ENCODE peak calls at places on chromosomes 7 and 10, in four cellular contexts. L is stimulated activated CD4-positive, alpha-beta T cell treated with anti-CD3 and anti-CD28 coated beads, Interleukin-1b, Interleukin-23, amount 100 ng/mL, for 24 hours; J is pons; V is EH. X is an unnamed sample.

GRCh38 chr10:88082806-88083596 is 219.6 kb downstream of the PTEN start:
- DNase-seq in L (no peak), J (no peak), V (peak), X (no peak)

GRCh38 chr7:74026406-74027123 is 1.4 kb upstream of the ELN start:
- DNase-seq in L (peak), J (peak), V (peak), X (peak)

GRCh38 chr10:103333934-103334520 is 16.9 kb downstream of the PCGF6 start:
- DNase-seq in L (no peak), J (peak), V (peak), X (peak)

GRCh38 chr10:88227342-88228018 is 355.6 kb downstream of the RNLS start:
- DNase-seq in L (no peak), J (no peak), V (peak), X (no peak)

GRCh38 chr7:149729586-149729982 is 43.8 kb downstream of the ZNF467 start:
- DNase-seq in L (no peak), J (no peak), V (no peak), X (no peak)

GRCh38 chr7:107643938-107644703 is 16.5 kb upstream of the SLC26A4 start:
- DNase-seq in L (no peak), J (no peak), V (peak), X (no peak)

GRCh38 chr7:137915266-137915665 is 68.5 kb upstream of the DGKI start:
- DNase-seq in L (no peak), J (no peak), V (no peak), X (no peak)

GRCh38 chr10:11329055-11329673 is 282.3 kb downstream of the USP6NL start:
- DNase-seq in L (no peak), J (no peak), V (no peak), X (no peak)

GRCh38 chr7:120302190-120302589 is 29.2 kb downstream of the KCND2 start:
- DNase-seq in L (no peak), J (no peak), V (no peak), X (no peak)

GRCh38 chr7:135980665-135981180 is 3.6 kb upstream of the MTPN start:
- DNase-seq in L (peak), J (peak), V (peak), X (peak)

GRCh38 chr10:63429280-63429679 is 36.5 kb downstream of the JMJD1C start:
- DNase-seq in L (no peak), J (no peak), V (peak), X (peak)

GRCh38 chr7:45665172-45665571 is 91.0 kb downstream of the ADCY1 start:
- DNase-seq in L (no peak), J (no peak), V (no peak), X (no peak)

GRCh38 chr7:158266426-158266816 is 321.2 kb downstream of the PTPRN2 start:
- DNase-seq in L (no peak), J (no peak), V (no peak), X (no peak)

GRCh38 chr7:1961776-1962276 is 270.9 kb downstream of the MAD1L1 start:
- DNase-seq in L (peak), J (no peak), V (peak), X (peak)

GRCh38 chr10:45457487-45457886 is 83.5 kb downstream of the ALOX5 start:
- DNase-seq in L (no peak), J (no peak), V (no peak), X (no peak)

GRCh38 chr7:105820667-105821066 is 55.7 kb downstream of the ATXN7L1 start:
- DNase-seq in L (no peak), J (no peak), V (no peak), X (no peak)

GRCh38 chr7:90900640-90901353 is 304.7 kb downstream of the CDK14 start:
- DNase-seq in L (no peak), J (no peak), V (peak), X (no peak)

GRCh38 chr10:78044699-78045098 is 11.0 kb downstream of the RPS24 start:
- DNase-seq in L (no peak), J (no peak), V (peak), X (peak)

GRCh38 chr7:117086788-117087187 is 133.5 kb downstream of the ST7 start:
- DNase-seq in L (no peak), J (no peak), V (no peak), X (no peak)

GRCh38 chr10:8350250-8350967 is 295.9 kb downstream of the GATA3 start:
- DNase-seq in L (no peak), J (no peak), V (peak), X (no peak)

GRCh38 chr7:120966961-120967360 is 16.4 kb downstream of the ING3 start:
- DNase-seq in L (no peak), J (peak), V (no peak), X (no peak)

GRCh38 chr7:138705122-138705521 is 4.0 kb upstream of the SVOPL start:
- DNase-seq in L (no peak), J (no peak), V (no peak), X (no peak)

GRCh38 chr10:48582970-48583369 is 21.9 kb downstream of the ARHGAP22 start:
- DNase-seq in L (no peak), J (peak), V (no peak), X (no peak)

GRCh38 chr7:124662372-124662771 is 103.2 kb downstream of the GPR37 start:
- DNase-seq in L (no peak), J (no peak), V (no peak), X (no peak)

GRCh38 chr7:39400836-39401235 is 165.4 kb upstream of the YAE1 start:
- DNase-seq in L (no peak), J (no peak), V (no peak), X (no peak)

GRCh38 chr10:123301077-123301875 is 147.1 kb downstream of the BUB3 start:
- DNase-seq in L (no peak), J (peak), V (peak), X (peak)

GRCh38 chr10:14386202-14386593 is 55.5 kb upstream of the FRMD4A start:
- DNase-seq in L (peak), J (no peak), V (peak), X (peak)

GRCh38 chr10:5720182-5720581 is 35.5 kb downstream of the TASOR2 start:
- DNase-seq in L (no peak), J (no peak), V (no peak), X (no peak)

GRCh38 chr7:137073571-137074325 is 205.3 kb downstream of the CHRM2 start:
- DNase-seq in L (no peak), J (no peak), V (peak), X (peak)

GRCh38 chr7:135853499-135853898 is 104.9 kb upstream of the FAM180A start:
- DNase-seq in L (no peak), J (no peak), V (peak), X (peak)

GRCh38 chr7:69775231-69775771 is 177.0 kb downstream of the AUTS2 start:
- DNase-seq in L (no peak), J (no peak), V (no peak), X (no peak)

GRCh38 chr7:88635149-88635548 is 124.4 kb upstream of the ZNF804B start:
- DNase-seq in L (no peak), J (no peak), V (no peak), X (no peak)

GRCh38 chr7:38411404-38411803 is 138.0 kb upstream of the TARP start:
- DNase-seq in L (no peak), J (peak), V (peak), X (peak)

GRCh38 chr10:47169631-47170030 is 130.4 kb upstream of the GDF10 start:
- DNase-seq in L (no peak), J (no peak), V (no peak), X (no peak)